ENCODE peak calls at places on chromosome X, in eight cellular contexts. One of them, this sample, is unnamed.

GRCh38 chrX:39896951-39897740 is 200.6 kb downstream of the BCOR start:
- DNase-seq in upper lobe of left lung: peak; percentile 42
- DNase-seq in prostate gland: peak; percentile 48
- DNase-seq in body of pancreas: peak; percentile 30
- DNase-seq in heart left ventricle: no peak
- DNase-seq in HCT116: no peak
- DNase-seq in Peyer's patch: no peak
- DNase-seq in tibial nerve: no peak
- DNase-seq in this sample: no peak

GRCh38 chrX:30831082-30831481 is 58.0 kb downstream of the TAB3 start:
- DNase-seq in body of pancreas: no peak
- DNase-seq in tibial nerve: no peak
- DNase-seq in upper lobe of left lung: no peak
- DNase-seq in HCT116: no peak
- DNase-seq in heart left ventricle: no peak
- DNase-seq in Peyer's patch: no peak
- DNase-seq in prostate gland: no peak
- DNase-seq in this sample: no peak

GRCh38 chrX:16436348-16437188 is 213.4 kb upstream of the S100G start:
- DNase-seq in body of pancreas: peak; percentile 86
- DNase-seq in upper lobe of left lung: peak; percentile 70
- DNase-seq in HCT116: peak; percentile 65
- DNase-seq in Peyer's patch: peak; percentile 54
- DNase-seq in heart left ventricle: peak; percentile 66
- DNase-seq in tibial nerve: peak; percentile 84
- DNase-seq in prostate gland: peak; percentile 40
- DNase-seq in this sample: no peak

GRCh38 chrX:38109042-38109904 is 102.9 kb downstream of the SYTL5 start:
- DNase-seq in tibial nerve: no peak
- DNase-seq in body of pancreas: no peak
- DNase-seq in Peyer's patch: no peak
- DNase-seq in prostate gland: no peak
- DNase-seq in HCT116: no peak
- DNase-seq in upper lobe of left lung: no peak
- DNase-seq in heart left ventricle: no peak
- DNase-seq in this sample: no peak

GRCh38 chrX:100980608-100981497 is 11.3 kb downstream of the ARL13A start:
- DNase-seq in Peyer's patch: no peak
- DNase-seq in upper lobe of left lung: peak; percentile 85
- DNase-seq in prostate gland: no peak
- DNase-seq in heart left ventricle: peak; percentile 46
- DNase-seq in HCT116: peak; percentile 73
- DNase-seq in body of pancreas: no peak
- DNase-seq in tibial nerve: no peak
- DNase-seq in this sample: no peak

GRCh38 chrX:134773041-134773440 is 114.8 kb upstream of the PLAC1 start:
- DNase-seq in heart left ventricle: no peak
- DNase-seq in HCT116: no peak
- DNase-seq in Peyer's patch: no peak
- DNase-seq in body of pancreas: no peak
- DNase-seq in tibial nerve: no peak
- DNase-seq in prostate gland: no peak
- DNase-seq in upper lobe of left lung: no peak
- DNase-seq in this sample: no peak

GRCh38 chrX:16839852-16840460 is 30.2 kb downstream of the RBBP7 start:
- DNase-seq in upper lobe of left lung: no peak
- DNase-seq in HCT116: no peak
- DNase-seq in tibial nerve: no peak
- DNase-seq in Peyer's patch: no peak
- DNase-seq in prostate gland: no peak
- DNase-seq in body of pancreas: no peak
- DNase-seq in heart left ventricle: no peak
- DNase-seq in this sample: no peak

GRCh38 chrX:133401539-133401938 is 13.8 kb downstream of the GPC4 start:
- DNase-seq in HCT116: no peak
- DNase-seq in prostate gland: no peak
- DNase-seq in body of pancreas: no peak
- DNase-seq in upper lobe of left lung: no peak
- DNase-seq in heart left ventricle: no peak
- DNase-seq in tibial nerve: no peak
- DNase-seq in Peyer's patch: no peak
- DNase-seq in this sample: no peak

GRCh38 chrX:49187526-49187925 is 1.4 kb upstream of the PRICKLE3 start:
- DNase-seq in heart left ventricle: no peak
- DNase-seq in tibial nerve: no peak
- DNase-seq in upper lobe of left lung: no peak
- DNase-seq in body of pancreas: no peak
- DNase-seq in HCT116: no peak
- DNase-seq in prostate gland: no peak
- DNase-seq in Peyer's patch: no peak
- DNase-seq in this sample: no peak

GRCh38 chrX:2451456-2452316 is 49.1 kb downstream of the DHRSX start:
- DNase-seq in heart left ventricle: no peak
- DNase-seq in HCT116: peak; percentile 93
- DNase-seq in prostate gland: no peak
- DNase-seq in tibial nerve: no peak
- DNase-seq in upper lobe of left lung: no peak
- DNase-seq in body of pancreas: no peak
- DNase-seq in Peyer's patch: no peak
- DNase-seq in this sample: no peak
- H3K27ac ChIP-seq in heart left ventricle: no peak overlapping the region
- H3K27ac ChIP-seq in HCT116: peak overlapping the region; percentile 93
- H3K27ac ChIP-seq in prostate gland: no peak overlapping the region
- H3K27ac ChIP-seq in tibial nerve: no peak overlapping the region
- H3K27ac ChIP-seq in upper lobe of left lung: no peak overlapping the region
- H3K27ac ChIP-seq in body of pancreas: no peak overlapping the region
- H3K27ac ChIP-seq in Peyer's patch: no peak overlapping the region
- H3K27ac ChIP-seq in this sample: no peak overlapping the region

GRCh38 chrX:12977761-12978204 is 2.9 kb downstream of the TMSB4X start:
- DNase-seq in upper lobe of left lung: no peak
- DNase-seq in Peyer's patch: no peak
- DNase-seq in HCT116: no peak
- DNase-seq in tibial nerve: no peak
- DNase-seq in heart left ventricle: no peak
- DNase-seq in body of pancreas: no peak
- DNase-seq in prostate gland: no peak
- DNase-seq in this sample: no peak

GRCh38 chrX:12975670-12975965 is 708 bp downstream of the TMSB4X start:
- DNase-seq in tibial nerve: no peak
- DNase-seq in upper lobe of left lung: no peak
- DNase-seq in HCT116: no peak
- DNase-seq in body of pancreas: peak; percentile 44
- DNase-seq in Peyer's patch: no peak
- DNase-seq in prostate gland: no peak
- DNase-seq in heart left ventricle: peak; percentile 63
- DNase-seq in this sample: no peak

GRCh38 chrX:12974217-12974796 is 603 bp upstream of the TMSB4X start:
- DNase-seq in upper lobe of left lung: peak; percentile 79
- DNase-seq in HCT116: no peak
- DNase-seq in Peyer's patch: peak; percentile 73
- DNase-seq in tibial nerve: peak; percentile 40
- DNase-seq in body of pancreas: peak; percentile 69
- DNase-seq in prostate gland: no peak
- DNase-seq in heart left ventricle: peak; percentile 81
- DNase-seq in this sample: no peak

GRCh38 chrX:12974797-12975669 is at the start of gene TMSB4X:
- DNase-seq in upper lobe of left lung: peak; percentile 81
- DNase-seq in HCT116: no peak
- DNase-seq in Peyer's patch: peak; percentile 89
- DNase-seq in body of pancreas: peak; percentile 88
- DNase-seq in prostate gland: peak; percentile 77
- DNase-seq in tibial nerve: peak; percentile 77
- DNase-seq in heart left ventricle: peak; percentile 92
- DNase-seq in this sample: peak; percentile 47

GRCh38 chrX:12975999-12976558 is 1.2 kb downstream of the TMSB4X start:
- DNase-seq in tibial nerve: peak; percentile 22
- DNase-seq in body of pancreas: peak; percentile 42
- DNase-seq in Peyer's patch: peak; percentile 58
- DNase-seq in prostate gland: no peak
- DNase-seq in upper lobe of left lung: peak; percentile 60
- DNase-seq in heart left ventricle: peak; percentile 67
- DNase-seq in HCT116: no peak
- DNase-seq in this sample: no peak
- TF ChIP-seq POLR2A in tibial nerve: peak; percentile 13
- TF ChIP-seq POLR2A in body of pancreas: no peak
- TF ChIP-seq POLR2A in Peyer's patch: no peak
- TF ChIP-seq POLR2A in prostate gland: no peak
- TF ChIP-seq POLR2A in upper lobe of left lung: peak; percentile 35
- TF ChIP-seq POLR2A in heart left ventricle: no peak
- TF ChIP-seq POLR2A in HCT116: no peak
- TF ChIP-seq POLR2A in this sample: no peak

GRCh38 chrX:13607996-13608365 is 38.6 kb downstream of the EGFL6 start:
- DNase-seq in upper lobe of left lung: no peak
- DNase-seq in HCT116: no peak
- DNase-seq in prostate gland: no peak
- DNase-seq in tibial nerve: no peak
- DNase-seq in heart left ventricle: no peak
- DNase-seq in Peyer's patch: no peak
- DNase-seq in body of pancreas: no peak
- DNase-seq in this sample: no peak
- H3K36me3 ChIP-seq in upper lobe of left lung: no peaks in the 10 kb centered on the region
- H3K36me3 ChIP-seq in HCT116: no peaks in the 10 kb centered on the region
- H3K36me3 ChIP-seq in prostate gland: no peaks in the 10 kb centered on the region
- H3K36me3 ChIP-seq in tibial nerve: no peaks in the 10 kb centered on the region
- H3K36me3 ChIP-seq in heart left ventricle: no peaks in the 10 kb centered on the region
- H3K36me3 ChIP-seq in Peyer's patch: no peaks in the 10 kb centered on the region
- H3K36me3 ChIP-seq in body of pancreas: no peaks in the 10 kb centered on the region
- H3K36me3 ChIP-seq in this sample: no peaks in the 10 kb centered on the region

DNA sequence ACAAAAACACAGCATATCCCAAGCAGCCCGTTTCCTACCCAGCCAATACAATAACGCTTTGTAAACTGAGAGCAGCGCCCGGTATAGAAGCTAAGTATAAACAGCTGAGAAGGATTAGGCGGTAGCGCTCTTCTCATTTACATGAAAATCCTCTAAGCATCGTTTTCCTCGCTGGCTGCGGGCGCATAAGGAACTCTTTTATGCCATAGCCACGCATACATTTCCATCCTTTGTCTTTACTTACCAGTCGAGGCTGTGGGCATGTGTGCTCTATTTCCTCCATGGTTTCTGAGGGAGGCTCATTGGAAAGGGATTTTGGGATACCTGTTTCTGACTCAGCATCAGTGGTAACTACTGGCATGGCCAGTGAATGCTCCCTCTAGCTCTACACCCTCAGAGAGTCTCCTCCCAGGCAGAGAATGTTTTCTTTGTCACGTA is 383 bp downstream of the PCYT1B start:
- DNase-seq in HCT116: no peak
- DNase-seq in body of pancreas: no peak
- DNase-seq in prostate gland: no peak
- DNase-seq in upper lobe of left lung: no peak
- DNase-seq in heart left ventricle: no peak
- DNase-seq in tibial nerve: no peak
- DNase-seq in Peyer's patch: no peak
- DNase-seq in this sample: no peak
- H3K27ac ChIP-seq in HCT116: no peak overlapping the region
- H3K27ac ChIP-seq in body of pancreas: no peak overlapping the region
- H3K27ac ChIP-seq in prostate gland: no peak overlapping the region
- H3K27ac ChIP-seq in upper lobe of left lung: no peak overlapping the region
- H3K27ac ChIP-seq in heart left ventricle: no peak overlapping the region
- H3K27ac ChIP-seq in tibial nerve: peak overlapping the region; percentile 47
- H3K27ac ChIP-seq in Peyer's patch: no peak overlapping the region
- H3K27ac ChIP-seq in this sample: no peak overlapping the region

GRCh38 chrX:150940844-150941495 is 42.2 kb upstream of the HMGB3 start:
- DNase-seq in upper lobe of left lung: no peak
- DNase-seq in tibial nerve: no peak
- DNase-seq in body of pancreas: no peak
- DNase-seq in prostate gland: no peak
- DNase-seq in Peyer's patch: no peak
- DNase-seq in HCT116: no peak
- DNase-seq in heart left ventricle: no peak
- DNase-seq in this sample: no peak

GRCh38 chrX:150941580-150941979 is 41.6 kb upstream of the HMGB3 start:
- DNase-seq in body of pancreas: no peak
- DNase-seq in HCT116: no peak
- DNase-seq in tibial nerve: no peak
- DNase-seq in prostate gland: no peak
- DNase-seq in Peyer's patch: no peak
- DNase-seq in heart left ventricle: no peak
- DNase-seq in upper lobe of left lung: no peak
- DNase-seq in this sample: no peak

GRCh38 chrX:150942958-150943594 is 40.1 kb upstream of the HMGB3 start:
- DNase-seq in Peyer's patch: no peak
- DNase-seq in prostate gland: no peak
- DNase-seq in heart left ventricle: no peak
- DNase-seq in body of pancreas: peak; percentile 39
- DNase-seq in HCT116: no peak
- DNase-seq in upper lobe of left lung: no peak
- DNase-seq in tibial nerve: no peak
- DNase-seq in this sample: no peak

GRCh38 chrX:150944233-150944632 is 38.9 kb upstream of the HMGB3 start:
- DNase-seq in heart left ventricle: no peak
- DNase-seq in Peyer's patch: no peak
- DNase-seq in body of pancreas: no peak
- DNase-seq in prostate gland: no peak
- DNase-seq in upper lobe of left lung: no peak
- DNase-seq in HCT116: no peak
- DNase-seq in tibial nerve: no peak
- DNase-seq in this sample: no peak
- TF ChIP-seq POLR2A in heart left ventricle: no peak
- TF ChIP-seq POLR2A in Peyer's patch: no peak
- TF ChIP-seq POLR2A in body of pancreas: no peak
- TF ChIP-seq POLR2A in prostate gland: no peak
- TF ChIP-seq POLR2A in upper lobe of left lung: no peak
- TF ChIP-seq POLR2A in HCT116: no peak
- TF ChIP-seq POLR2A in tibial nerve: no peak
- TF ChIP-seq POLR2A in this sample: no peak

GRCh38 chrX:152165033-152165743 is 26.8 kb upstream of the MAGEA10 start:
- DNase-seq in heart left ventricle: no peak
- DNase-seq in upper lobe of left lung: no peak
- DNase-seq in body of pancreas: no peak
- DNase-seq in HCT116: no peak
- DNase-seq in Peyer's patch: no peak
- DNase-seq in tibial nerve: no peak
- DNase-seq in prostate gland: no peak
- DNase-seq in this sample: no peak

GRCh38 chrX:152170621-152171020 is 32.2 kb upstream of the MAGEA10 start:
- DNase-seq in tibial nerve: no peak
- DNase-seq in HCT116: no peak
- DNase-seq in body of pancreas: no peak
- DNase-seq in upper lobe of left lung: no peak
- DNase-seq in prostate gland: no peak
- DNase-seq in heart left ventricle: no peak
- DNase-seq in Peyer's patch: no peak
- DNase-seq in this sample: no peak
- H3K36me3 ChIP-seq in tibial nerve: no peaks in the 10 kb centered on the region
- H3K36me3 ChIP-seq in HCT116: no peaks in the 10 kb centered on the region
- H3K36me3 ChIP-seq in body of pancreas: no peaks in the 10 kb centered on the region
- H3K36me3 ChIP-seq in upper lobe of left lung: no peaks in the 10 kb centered on the region
- H3K36me3 ChIP-seq in prostate gland: no peaks in the 10 kb centered on the region
- H3K36me3 ChIP-seq in heart left ventricle: no peaks in the 10 kb centered on the region
- H3K36me3 ChIP-seq in Peyer's patch: no peaks in the 10 kb centered on the region
- H3K36me3 ChIP-seq in this sample: no peaks in the 10 kb centered on the region

DNA sequence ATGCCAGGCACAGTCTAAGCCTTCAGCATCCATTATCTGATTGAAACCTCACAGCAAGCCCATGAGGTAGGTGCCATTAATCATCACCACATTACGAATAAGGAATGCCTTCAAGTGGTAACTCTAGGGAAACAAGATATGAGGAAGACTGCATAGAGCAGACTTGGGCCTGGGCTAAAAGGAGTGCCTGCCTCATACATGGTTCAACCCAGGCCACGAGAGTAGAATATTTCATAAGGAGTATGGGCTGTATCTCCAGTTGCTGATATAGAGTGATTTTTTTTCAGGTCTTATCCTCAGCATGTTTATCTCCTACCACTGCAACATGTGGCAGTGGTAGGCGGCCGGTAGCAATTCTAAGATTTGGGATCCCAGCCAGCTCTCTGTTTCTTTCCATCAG is 51.7 kb downstream of the ATP11C start:
- DNase-seq in HCT116: peak; percentile 16
- DNase-seq in tibial nerve: no peak
- DNase-seq in heart left ventricle: no peak
- DNase-seq in upper lobe of left lung: no peak
- DNase-seq in body of pancreas: no peak
- DNase-seq in prostate gland: no peak
- DNase-seq in Peyer's patch: no peak
- DNase-seq in this sample: no peak
- H3K27ac ChIP-seq in HCT116: no peak overlapping the region
- H3K27ac ChIP-seq in tibial nerve: no peak overlapping the region
- H3K27ac ChIP-seq in heart left ventricle: peak overlapping the region; percentile 45
- H3K27ac ChIP-seq in upper lobe of left lung: no peak overlapping the region
- H3K27ac ChIP-seq in body of pancreas: no peak overlapping the region
- H3K27ac ChIP-seq in prostate gland: no peak overlapping the region
- H3K27ac ChIP-seq in Peyer's patch: no peak overlapping the region
- H3K27ac ChIP-seq in this sample: no peak overlapping the region

This sample was measured in esophagus squamous epithelium.